ENCODE peak calls at places on chromosome 7, in four cellular contexts. U is HepG2, E is GM12878, R is K562. B is an unnamed sample.

GRCh38 chr7:92667816-92668540 is 77.8 kb upstream of the FAM133B start:
- DNase-seq in U (no peak), E (no peak), R (no peak), B (no peak)

GRCh38 chr7:136874393-136875032 is 6.1 kb downstream of the CHRM2 start:
- DNase-seq in U (peak), E (no peak), R (peak), B (peak)

GRCh38 chr7:43439631-43440401 is 143.1 kb upstream of the STK17A start:
- DNase-seq in U (peak), E (peak), R (peak), B (peak)

GRCh38 chr7:74294191-74294998 is 5.2 kb downstream of the CLIP2 start:
- DNase-seq in U (peak), E (no peak), R (no peak), B (no peak)

GRCh38 chr7:137816696-137817320 is 30.0 kb downstream of the DGKI start:
- DNase-seq in U (peak), E (no peak), R (no peak), B (no peak)

GRCh38 chr7:134866581-134866980 is 87.1 kb downstream of the CALD1 start:
- DNase-seq in U (no peak), E (no peak), R (no peak), B (no peak)

GRCh38 chr7:46301677-46302076 is 380.6 kb upstream of the IGFBP3 start:
- DNase-seq in U (no peak), E (no peak), R (no peak), B (no peak)

GRCh38 chr7:101012931-101013330 is 7.0 kb upstream of the MUC17 start:
- DNase-seq in U (no peak), E (no peak), R (no peak), B (no peak)

GRCh38 chr7:50427518-50427917 is 22.6 kb downstream of the FIGNL1 start:
- DNase-seq in U (no peak), E (no peak), R (no peak), B (no peak)

GRCh38 chr7:107046511-107047259 is 2.2 kb downstream of the PRKAR2B start:
- DNase-seq in U (no peak), E (no peak), R (no peak), B (no peak)

GRCh38 chr7:46311951-46312350 is 390.9 kb upstream of the IGFBP3 start:
- DNase-seq in U (no peak), E (no peak), R (no peak), B (no peak)

GRCh38 chr7:20458483-20458882 is 127.8 kb downstream of the ITGB8 start:
- DNase-seq in U (no peak), E (no peak), R (no peak), B (no peak)

GRCh38 chr7:108813247-108814014 is 243.8 kb downstream of the DNAJB9 start:
- DNase-seq in U (no peak), E (no peak), R (no peak), B (no peak)

DNA sequence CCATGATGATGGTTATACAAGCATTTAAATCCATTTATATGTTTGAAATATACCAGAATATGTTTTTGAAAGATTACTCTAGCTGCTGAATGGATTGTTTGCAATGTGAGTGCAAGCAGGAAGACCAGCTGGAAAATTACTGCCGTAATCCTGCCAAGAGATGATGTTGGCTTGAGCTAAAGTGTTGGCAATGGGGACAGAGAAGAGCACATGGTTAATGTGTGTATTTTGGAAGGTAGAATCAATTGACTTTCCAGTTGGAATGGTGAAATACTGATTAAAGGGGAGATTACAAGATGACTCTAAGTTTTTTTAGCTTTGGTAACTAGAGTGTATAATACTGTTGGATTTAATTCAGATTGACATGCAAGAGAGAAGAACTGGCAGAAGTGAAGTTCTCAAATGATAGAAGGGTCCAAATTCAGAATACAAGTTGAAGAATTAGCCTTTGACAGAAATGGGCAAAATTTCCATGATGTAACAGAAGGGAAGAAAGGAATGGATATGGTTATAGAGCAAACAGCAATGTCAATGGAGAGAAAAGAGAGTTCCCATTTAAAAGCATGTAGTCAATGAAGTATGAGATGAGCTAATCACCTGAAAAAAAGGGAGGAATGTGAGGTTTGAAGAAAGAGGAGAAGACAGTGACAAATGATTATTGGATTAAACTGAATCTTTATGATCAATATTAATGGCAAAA is 422.0 kb downstream of the CDC14C start:
- DNase-seq in U (no peak), E (no peak), R (no peak), B (no peak)
- TF ChIP-seq JUND in U (no peak), E (no peak), R (no peak), B (no peak)

DNA sequence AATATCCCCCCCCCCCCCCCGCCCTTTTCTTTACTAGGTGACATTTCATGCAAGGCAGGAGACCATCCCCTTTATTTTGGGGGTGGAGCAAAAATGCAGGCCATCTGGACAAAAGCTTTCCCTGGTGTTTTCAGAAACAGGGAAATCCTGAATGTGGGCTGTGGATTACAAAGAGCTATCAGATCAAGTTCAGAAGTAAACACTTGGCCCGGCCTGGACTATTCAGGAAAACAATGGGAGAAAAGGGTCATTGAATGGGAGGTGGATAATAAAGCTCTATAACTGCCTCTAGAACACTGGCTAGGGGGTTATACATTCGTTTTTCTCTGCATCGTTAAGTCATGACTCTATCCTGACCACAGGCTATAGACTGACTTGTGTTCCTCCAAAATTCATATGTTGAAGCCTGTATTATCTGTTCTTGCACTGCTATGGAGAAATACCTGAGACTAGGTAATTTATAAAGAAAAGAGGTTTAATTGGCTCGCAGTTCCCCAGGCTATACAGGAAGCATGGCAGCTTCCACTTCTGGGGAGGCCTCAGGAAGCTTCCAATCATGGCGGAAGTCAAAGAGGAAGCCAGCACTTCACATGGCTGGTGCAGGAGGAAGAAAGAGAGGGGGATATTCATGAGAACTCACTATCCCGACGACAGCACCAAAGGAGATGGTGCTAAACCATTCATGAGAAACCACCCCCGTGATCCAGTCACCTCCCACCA is 84.1 kb upstream of the KDM7A start:
- DNase-seq in U (no peak), E (no peak), R (no peak), B (no peak)
- TF ChIP-seq ATF3 in U (no peak), E (no peak), R (no peak), B (no peak)

GRCh38 chr7:11830582-11831382 is 1.2 kb downstream of the THSD7A start:
- DNase-seq in U (no peak), E (no peak), R (no peak), B (no peak)
- TF ChIP-seq REST in U (no peak), E (no peak), R (no peak), B (no peak)

DNA sequence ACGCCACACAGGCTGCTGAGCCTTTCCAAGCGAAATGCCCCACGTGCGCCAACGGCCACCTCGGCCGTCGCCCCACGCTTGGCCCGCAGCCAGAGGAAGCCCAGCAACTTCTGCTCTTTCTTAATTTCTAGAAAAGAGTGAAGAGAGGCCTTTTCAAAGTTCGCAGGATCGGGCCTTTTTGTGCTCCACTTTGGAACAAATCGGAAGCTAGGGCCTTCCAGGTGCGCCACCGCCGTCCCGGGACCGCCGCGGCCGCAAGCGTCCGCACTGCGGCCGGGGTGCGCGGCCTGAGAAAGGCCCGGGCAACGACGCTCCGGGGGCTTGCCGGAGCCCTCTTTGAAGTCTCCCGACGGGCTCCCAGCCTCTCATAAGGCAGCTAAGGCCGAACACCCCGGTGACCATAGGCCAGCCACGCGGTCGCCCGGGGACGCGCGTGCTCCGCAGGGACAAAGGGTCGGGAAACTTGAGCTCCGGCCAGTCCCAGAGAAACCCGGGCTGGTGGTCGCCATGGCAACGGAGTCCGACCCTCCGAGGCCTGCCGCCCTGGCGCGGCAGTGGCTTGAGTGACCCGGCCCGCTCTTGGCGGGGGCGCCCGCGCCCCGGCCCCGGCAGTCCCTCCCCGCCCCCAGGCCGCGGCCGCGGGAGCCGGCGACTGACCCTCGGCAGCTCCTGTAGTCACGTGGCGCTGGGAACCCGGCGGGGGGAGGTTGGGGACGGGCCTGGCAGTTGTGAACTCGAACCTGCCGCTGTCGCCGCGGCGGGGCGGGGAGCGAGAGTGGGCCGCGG is at the start of gene REPIN1:
- DNase-seq in U (peak), E (no peak), R (peak), B (peak)
- TF ChIP-seq JUND in U (no peak), E (no peak), R (no peak), B (no peak)

GRCh38 chr7:76060842-76061241 is 12.9 kb downstream of the MDH2 start:
- DNase-seq in U (no peak), E (no peak), R (no peak), B (no peak)
- TF ChIP-seq ATF3 in U (no peak), E (no peak), R (no peak), B (no peak)